ENCODE peak calls at places on chromosomes 11 and 22, in four cellular contexts. Z is activated T-cell treated with anti-CD3 and anti-CD28 coated beads for 48 hours, X is HS-27A, Y is H54. N is an unnamed sample.

GRCh38 chr11:15670520-15671070 is 555.9 kb downstream of the INSC start:
- DNase-seq in Z (no peak), X (no peak), Y (no peak), N (no peak)

GRCh38 chr11:101686514-101686913 is 102.7 kb upstream of the TRPC6 start:
- DNase-seq in Z (no peak), X (peak), Y (no peak), N (no peak)

GRCh38 chr11:96049426-96049825 is 125.5 kb upstream of the MTMR2 start:
- DNase-seq in Z (no peak), X (no peak), Y (no peak), N (no peak)

GRCh38 chr11:69417211-69418085 is 64.0 kb upstream of the LINC01488 start:
- DNase-seq in Z (no peak), X (no peak), Y (no peak), N (peak)

GRCh38 chr11:47979378-47980092 is 824 bp upstream of the PTPRJ start:
- DNase-seq in Z (no peak), X (no peak), Y (no peak), N (no peak)

GRCh38 chr11:133650082-133650481 is 117.8 kb upstream of the OPCML start:
- DNase-seq in Z (no peak), X (no peak), Y (no peak), N (no peak)

GRCh38 chr22:46797355-46797754 is 34.9 kb downstream of the TBC1D22A start:
- DNase-seq in Z (no peak), X (no peak), Y (no peak), N (peak)

GRCh38 chr11:125345706-125346561 is 150.1 kb downstream of the FEZ1 start:
- DNase-seq in Z (peak), X (no peak), Y (peak), N (peak)

GRCh38 chr22:47168441-47168840 is 406.0 kb downstream of the TBC1D22A start:
- DNase-seq in Z (no peak), X (no peak), Y (no peak), N (peak)

GRCh38 chr11:776459-777287 is 614 bp downstream of the GATD1 start:
- DNase-seq in Z (no peak), X (no peak), Y (no peak), N (peak)

GRCh38 chr11:56412396-56412795 is at the start of gene OR5AL1:
- DNase-seq in Z (no peak), X (no peak), Y (no peak), N (no peak)

GRCh38 chr11:94793822-94794221 is 25.7 kb downstream of the AMOTL1 start:
- DNase-seq in Z (no peak), X (no peak), Y (no peak), N (no peak)

GRCh38 chr22:49301398-49302149 is 526.1 kb downstream of the BRD1 start:
- DNase-seq in Z (no peak), X (no peak), Y (no peak), N (peak)

GRCh38 chr11:114166897-114167323 is 107.4 kb downstream of the ZBTB16 start:
- DNase-seq in Z (no peak), X (no peak), Y (no peak), N (no peak)

GRCh38 chr11:2489103-2489502 is 44.3 kb downstream of the KCNQ1 start:
- DNase-seq in Z (no peak), X (no peak), Y (no peak), N (no peak)

GRCh38 chr11:100004541-100004940 is 682.5 kb upstream of the ARHGAP42 start:
- DNase-seq in Z (no peak), X (no peak), Y (no peak), N (no peak)

N was measured in spleen.